ENCODE peak calls at places on chromosomes 12 and 14, in eight cellular contexts. F is brain microvascular endothelial cell, A is HCT116, R is lower leg skin, Y is dorsolateral prefrontal cortex, B is heart left ventricle, V is kidney, X is GM12878. D is an unnamed sample.
A peak's percentile ranks its signal among the peaks of the same experiment; 100 is the strongest.

GRCh38 chr12:111858778-111859177 is 16.8 kb downstream of the MAPKAPK5 start:
- DNase-seq in F (no peak), A (no peak), R (no peak), Y (no peak), B (no peak), V (no peak), X (no peak), D (no peak)

GRCh38 chr12:19039515-19039914 is 90.0 kb upstream of the PLEKHA5 start:
- DNase-seq in F (no peak), A (no peak), R (no peak), Y (no peak), B (no peak), V (no peak), X (no peak), D (no peak)

GRCh38 chr14:83702619-83703018 is 1827.3 kb upstream of the FLRT2 start:
- DNase-seq in F (no peak), A (no peak), R (no peak), Y (no peak), B (no peak), V (no peak), X (no peak), D (no peak)

GRCh38 chr12:6542209-6543009 is 8.1 kb downstream of the GAPDH start:
- DNase-seq in F (no peak), A (no peak), R (no peak), Y (no peak), B (no peak), V (no peak), X (no peak), D (peak; percentile 82)

GRCh38 chr14:101563654-101564443 is 2.6 kb downstream of the DIO3 start:
- DNase-seq in F (no peak), A (no peak), R (no peak), Y (no peak), B (peak; percentile 39), V (peak; percentile 52), X (no peak), D (peak; percentile 29)

GRCh38 chr14:65079201-65079600 is 23.1 kb downstream of the MAX start:
- DNase-seq in F (no peak), A (no peak), R (no peak), Y (no peak), B (no peak), V (no peak), X (no peak), D (no peak)

GRCh38 chr12:50363141-50363540 is 33.3 kb downstream of the FAM186A start:
- DNase-seq in F (no peak), A (no peak), R (no peak), Y (no peak), B (no peak), V (no peak), X (no peak), D (no peak)

GRCh38 chr12:9702239-9702638 is 30.7 kb downstream of the CLECL1 start:
- DNase-seq in F (no peak), A (no peak), R (no peak), Y (no peak), B (no peak), V (no peak), X (no peak), D (peak; percentile 52)

GRCh38 chr14:32307881-32308582 is 21.1 kb upstream of the AKAP6 start:
- DNase-seq in F (no peak), A (no peak), R (no peak), Y (no peak), B (no peak), V (no peak), X (no peak), D (peak; percentile 84)

GRCh38 chr14:61498811-61499210 is 177.4 kb downstream of the PRKCH start:
- DNase-seq in F (no peak), A (no peak), R (no peak), Y (no peak), B (no peak), V (no peak), X (no peak), D (no peak)

GRCh38 chr12:120051535-120051934 is 62.5 kb downstream of the BICDL1 start:
- DNase-seq in F (no peak), A (no peak), R (no peak), Y (no peak), B (no peak), V (no peak), X (no peak), D (no peak)

DNA sequence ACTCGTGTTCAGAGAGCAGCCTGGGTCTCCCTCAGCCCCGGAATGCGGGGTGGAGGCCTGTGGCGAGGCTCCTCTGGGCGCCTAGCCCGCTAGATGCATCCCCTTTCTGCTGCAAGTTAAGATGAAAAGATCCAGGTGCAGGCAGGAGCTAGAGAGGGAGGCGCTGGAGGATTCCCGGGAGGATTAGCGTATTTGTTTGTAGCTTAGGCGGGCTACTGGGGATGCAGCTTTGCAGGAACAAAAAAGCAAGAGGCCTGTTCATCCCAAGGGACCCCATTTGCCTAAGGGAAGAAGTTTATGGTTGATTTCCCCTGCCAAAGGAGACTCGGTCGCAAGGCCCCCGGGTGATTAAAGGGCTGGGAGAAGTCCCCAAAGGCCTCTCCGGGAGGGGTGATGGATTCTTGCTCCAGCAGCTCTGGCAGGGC is 818 bp downstream of the CCDC177 start:
- DNase-seq in F (no peak), A (no peak), R (no peak), Y (peak; percentile 46), B (no peak), V (no peak), X (no peak), D (no peak)
- H3K4me3 ChIP-seq in F (no peak overlapping the region), A (no peak overlapping the region), R (no peak overlapping the region), Y (peak overlapping the region; percentile 59), B (peak overlapping the region; percentile 33), V (no peak overlapping the region), X (no peak overlapping the region), D (no peak overlapping the region)

GRCh38 chr12:106585862-106586534 is 3.2 kb downstream of the RFX4 start:
- DNase-seq in F (no peak), A (no peak), R (no peak), Y (no peak), B (no peak), V (no peak), X (no peak), D (no peak)
- H3K4me3 ChIP-seq in F (no peak overlapping the region), A (no peak overlapping the region), R (no peak overlapping the region), Y (peak overlapping the region; percentile 17), B (peak overlapping the region; percentile 28), V (no peak overlapping the region), X (no peak overlapping the region), D (no peak overlapping the region)

GRCh38 chr14:91241848-91242247 is 2.7 kb downstream of the GPR68 start:
- DNase-seq in F (no peak), A (no peak), R (no peak), Y (no peak), B (no peak), V (no peak), X (peak; percentile 77), D (peak; percentile 3)
- H3K4me3 ChIP-seq in F (no peak overlapping the region), A (no peak overlapping the region), R (no peak overlapping the region), Y (no peak overlapping the region), B (no peak overlapping the region), V (no peak overlapping the region), X (peak overlapping the region; percentile 55), D (no peak overlapping the region)

DNA sequence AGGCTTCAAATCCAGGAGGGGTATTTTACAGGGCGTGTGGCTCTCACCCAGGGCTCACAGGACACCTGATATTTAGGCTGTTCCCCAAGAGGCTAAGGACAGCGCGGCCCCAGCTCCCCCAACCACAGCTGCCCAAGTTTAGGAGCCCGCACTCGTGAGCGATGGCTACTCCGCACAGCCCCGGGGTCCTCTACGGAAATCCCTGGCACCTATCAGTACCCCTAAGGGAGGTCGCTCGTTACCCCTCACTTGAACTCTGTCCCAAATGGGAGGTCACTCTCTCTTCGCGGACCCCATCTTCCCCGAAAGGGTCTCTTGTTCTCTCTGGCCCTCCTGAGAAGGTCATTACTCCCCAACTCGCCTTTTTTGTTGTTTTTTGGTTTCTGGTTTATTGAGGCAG is 708 bp upstream of the P2RX4 start:
- DNase-seq in F (no peak), A (no peak), R (no peak), Y (no peak), B (peak; percentile 49), V (peak; percentile 74), X (no peak), D (no peak)
- H3K4me3 ChIP-seq in F (no peak overlapping the region), A (peak overlapping the region; percentile 62), R (no peak overlapping the region), Y (peak overlapping the region; percentile 79), B (peak overlapping the region; percentile 97), V (no peak overlapping the region), X (no peak overlapping the region), D (no peak overlapping the region)

GRCh38 chr12:95116773-95117172 is 43.4 kb upstream of the NR2C1 start:
- DNase-seq in F (no peak), A (peak; percentile 82), R (no peak), Y (no peak), B (no peak), V (no peak), X (peak; percentile 16), D (no peak)
- H3K4me3 ChIP-seq in F (no peak overlapping the region), A (no peak overlapping the region), R (no peak overlapping the region), Y (no peak overlapping the region), B (no peak overlapping the region), V (no peak overlapping the region), X (no peak overlapping the region), D (no peak overlapping the region)

DNA sequence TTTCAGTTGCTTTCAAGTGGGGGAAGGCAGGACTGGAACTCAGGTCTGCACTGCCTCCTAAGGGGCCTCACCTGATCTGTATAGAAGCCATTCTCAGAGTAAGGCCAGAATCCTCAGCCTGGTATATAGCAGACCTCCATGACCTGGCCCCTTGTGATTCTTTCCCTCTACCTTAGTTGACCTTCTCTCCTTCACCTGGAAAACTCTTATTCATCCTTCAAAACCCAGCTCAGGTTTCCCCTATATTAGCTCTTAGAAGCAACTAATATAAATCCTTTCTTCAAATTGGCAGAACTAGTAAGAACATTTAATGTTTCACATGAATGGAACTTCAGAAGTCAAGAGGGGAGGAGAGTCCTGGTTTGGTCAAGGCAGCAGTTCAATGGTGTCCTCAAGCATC is 26.0 kb upstream of the WSCD2 start:
- DNase-seq in F (no peak), A (no peak), R (no peak), Y (no peak), B (no peak), V (no peak), X (no peak), D (no peak)
- H3K4me3 ChIP-seq in F (no peak overlapping the region), A (no peak overlapping the region), R (no peak overlapping the region), Y (no peak overlapping the region), B (no peak overlapping the region), V (no peak overlapping the region), X (no peak overlapping the region), D (no peak overlapping the region)

D was measured in mucosa of descending colon.